ENCODE peak calls at places on chromosomes 12 and 14, in nine cellular contexts. C, W, U, Q, L, T, G, X and V are unnamed samples.

GRCh38 chr14:39310071-39310470 is 76.4 kb downstream of the MIA2 start:
- DNase-seq in C (no peak), W (no peak), U (no peak), Q (no peak), L (no peak), T (no peak), G (no peak), X (no peak), V (no peak)

GRCh38 chr12:45789025-45789424 is 59.5 kb downstream of the ARID2 start:
- DNase-seq in C (no peak), W (no peak), U (no peak), Q (no peak), L (no peak), T (no peak), G (no peak), X (no peak), V (no peak)

GRCh38 chr14:58717211-58717610 is 79.4 kb downstream of the DACT1 start:
- DNase-seq in C (no peak), W (no peak), U (no peak), Q (no peak), L (no peak), T (no peak), G (no peak), X (no peak), V (no peak)

GRCh38 chr12:69553626-69554248 is 31.5 kb upstream of the CCT2 start:
- DNase-seq in C (no peak), W (no peak), U (no peak), Q (no peak), L (no peak), T (no peak), G (no peak), X (no peak), V (peak)

GRCh38 chr12:94697631-94698030 is 47.3 kb upstream of the TMCC3 start:
- DNase-seq in C (no peak), W (no peak), U (no peak), Q (no peak), L (no peak), T (no peak), G (no peak), X (no peak), V (no peak)

GRCh38 chr14:61977217-61977616 is 215.0 kb downstream of the SNAPC1 start:
- DNase-seq in C (no peak), W (no peak), U (no peak), Q (no peak), L (no peak), T (no peak), G (no peak), X (no peak), V (no peak)

GRCh38 chr12:79347852-79348251 is 342.9 kb downstream of the PAWR start:
- DNase-seq in C (no peak), W (no peak), U (no peak), Q (no peak), L (no peak), T (no peak), G (no peak), X (no peak), V (no peak)

GRCh38 chr14:49634547-49635334 is at the start of gene DNAAF2:
- DNase-seq in C (peak), W (no peak), U (peak), Q (peak), L (peak), T (peak), G (peak), X (no peak), V (peak)